ENCODE peak calls at places on chromosome 22, in six cellular contexts. Q is CD4-positive, alpha-beta memory T cell; G is tibial nerve; F is hepatocyte; E is brain microvascular endothelial cell; R is heart left ventricle. J is an unnamed sample.

GRCh38 chr22:26805131-26805530 is 147.7 kb downstream of the MIAT start:
- DNase-seq in Q (no peak), G (no peak), F (no peak), E (no peak), R (no peak), J (peak; percentile 42)

GRCh38 chr22:39242809-39243442 is 1.9 kb downstream of the PDGFB start:
- DNase-seq in Q (peak; percentile 64), G (no peak), F (peak; percentile 79), E (no peak), R (no peak), J (peak; percentile 91)

GRCh38 chr22:41345807-41346335 is 35.9 kb upstream of the TEF start:
- DNase-seq in Q (no peak), G (no peak), F (no peak), E (no peak), R (no peak), J (no peak)

GRCh38 chr22:27438271-27438980 is 363.1 kb downstream of the MN1 start:
- DNase-seq in Q (no peak), G (no peak), F (peak; percentile 57), E (no peak), R (no peak), J (peak; percentile 61)

GRCh38 chr22:24023204-24023789 is 12.2 kb downstream of the CABIN1 start:
- DNase-seq in Q (no peak), G (no peak), F (no peak), E (no peak), R (no peak), J (no peak)

GRCh38 chr22:23901600-23901999 is 7.4 kb downstream of the MIF start:
- DNase-seq in Q (no peak), G (no peak), F (no peak), E (no peak), R (no peak), J (no peak)

GRCh38 chr22:44818727-44819126 is 66.4 kb downstream of the ARHGAP8 start:
- DNase-seq in Q (no peak), G (no peak), F (no peak), E (no peak), R (no peak), J (no peak)

GRCh38 chr22:41050873-41051272 is 41.5 kb upstream of the EP300 start:
- DNase-seq in Q (no peak), G (no peak), F (no peak), E (no peak), R (no peak), J (no peak)

GRCh38 chr22:25051073-25051472 is 98.6 kb downstream of the KIAA1671 start:
- DNase-seq in Q (no peak), G (no peak), F (no peak), E (no peak), R (no peak), J (peak; percentile 76)

GRCh38 chr22:47810505-47811500 is 1048.4 kb downstream of the TBC1D22A start:
- DNase-seq in Q (no peak), G (no peak), F (no peak), E (no peak), R (no peak), J (no peak)

GRCh38 chr22:39622881-39623367 is 52.4 kb downstream of the CACNA1I start:
- DNase-seq in Q (peak; percentile 64), G (peak; percentile 51), F (peak; percentile 63), E (peak; percentile 25), R (peak; percentile 40), J (peak; percentile 94)

GRCh38 chr22:32971252-32971651 is 86.9 kb downstream of the SYN3 start:
- DNase-seq in Q (no peak), G (no peak), F (no peak), E (no peak), R (no peak), J (no peak)

GRCh38 chr22:50308986-50309600 is 1.6 kb upstream of the PLXNB2 start:
- DNase-seq in Q (peak; percentile 22), G (no peak), F (no peak), E (no peak), R (no peak), J (no peak)

GRCh38 chr22:49348631-49349030 is 479.0 kb downstream of the BRD1 start:
- DNase-seq in Q (no peak), G (no peak), F (no peak), E (no peak), R (no peak), J (no peak)

DNA sequence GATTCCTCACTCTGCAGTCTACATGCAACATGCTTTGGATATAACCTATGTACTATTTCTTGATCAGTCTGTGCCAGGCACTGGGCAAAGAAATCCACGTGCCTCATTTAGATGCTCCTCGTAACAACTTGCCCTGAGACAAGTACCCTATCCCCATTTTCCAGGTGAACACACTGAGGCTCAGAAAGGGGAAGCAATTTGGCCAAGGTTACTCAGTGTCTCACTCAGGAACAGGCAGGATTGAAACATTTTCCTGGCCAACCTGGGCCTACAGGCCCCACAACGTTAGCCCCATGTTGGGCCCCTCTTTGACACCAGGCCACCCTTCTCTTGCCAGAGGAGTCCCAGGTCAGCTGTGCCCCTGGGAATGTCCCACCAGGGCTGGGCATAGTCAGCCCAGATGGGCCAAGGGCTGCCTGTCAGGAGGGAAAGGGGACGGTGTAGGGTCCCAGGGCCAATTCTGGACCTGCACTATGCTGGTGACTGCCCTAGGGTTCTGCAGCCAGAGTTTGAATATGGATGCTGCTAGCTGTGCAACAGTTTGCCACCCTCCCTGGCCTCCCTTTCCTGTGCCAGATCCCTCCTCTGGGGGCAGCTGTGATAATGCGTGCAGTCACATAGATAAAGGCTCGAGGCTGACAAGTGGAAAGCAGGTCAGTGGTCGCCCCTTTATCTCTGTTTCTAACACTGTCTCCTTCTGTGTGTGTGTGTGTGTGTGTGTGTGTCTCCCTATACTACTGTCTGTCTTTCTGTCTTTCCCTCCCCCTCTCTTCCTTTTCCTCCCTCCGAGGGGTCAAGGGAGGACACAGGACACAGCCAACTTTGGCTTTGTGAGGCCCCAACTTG is 10.4 kb upstream of the EMID1 start:
- DNase-seq in Q (no peak), G (no peak), F (no peak), E (no peak), R (peak; percentile 15), J (peak; percentile 38)
- H3K27me3 ChIP-seq in Q (no peaks in the 10 kb centered on the region), G (peaks cover 2% of the 10 kb centered on the region), F (no peaks in the 10 kb centered on the region), E (no peaks in the 10 kb centered on the region), R (no peaks in the 10 kb centered on the region), J (no peaks in the 10 kb centered on the region)

GRCh38 chr22:42819412-42820069 is 37.5 kb downstream of the ARFGAP3 start:
- DNase-seq in Q (no peak), G (no peak), F (no peak), E (no peak), R (no peak), J (no peak)

GRCh38 chr22:42814616-42815015 is 42.5 kb downstream of the ARFGAP3 start:
- DNase-seq in Q (no peak), G (no peak), F (no peak), E (no peak), R (no peak), J (no peak)

GRCh38 chr22:42820075-42820763 is 36.9 kb downstream of the ARFGAP3 start:
- DNase-seq in Q (no peak), G (no peak), F (peak; percentile 49), E (peak; percentile 40), R (no peak), J (peak; percentile 48)

GRCh38 chr22:42816339-42816738 is 40.7 kb downstream of the ARFGAP3 start:
- DNase-seq in Q (no peak), G (no peak), F (no peak), E (no peak), R (no peak), J (no peak)

DNA sequence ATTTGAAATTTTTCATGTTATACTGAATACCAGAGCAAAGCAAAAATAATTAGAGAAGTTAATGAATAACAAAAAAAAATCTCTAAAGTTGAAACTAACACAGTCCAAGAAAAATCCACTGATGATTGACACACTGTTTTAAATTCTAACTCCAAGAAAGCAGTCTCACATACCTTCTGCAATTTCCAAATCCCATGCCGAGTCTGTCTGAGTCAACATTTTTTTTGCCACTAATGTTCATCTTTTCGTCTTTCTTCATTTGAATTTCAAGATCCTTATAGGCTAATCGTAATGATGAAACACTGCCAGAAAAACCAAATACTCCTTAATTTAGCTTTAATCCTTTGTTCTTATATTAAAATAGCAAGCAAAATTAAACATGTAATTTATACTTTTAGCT is 39.5 kb downstream of the ARFGAP3 start:
- DNase-seq in Q (no peak), G (no peak), F (no peak), E (no peak), R (no peak), J (no peak)
- H3K36me3 ChIP-seq in Q (peaks cover 18% of the 10 kb centered on the region), G (no peaks in the 10 kb centered on the region), F (no peaks in the 10 kb centered on the region), E (peaks cover 33% of the 10 kb centered on the region), R (no peaks in the 10 kb centered on the region), J (peaks cover 1% of the 10 kb centered on the region)

GRCh38 chr22:36201630-36202312 is at the start of gene APOL4:
- DNase-seq in Q (no peak), G (peak; percentile 71), F (peak; percentile 56), E (no peak), R (peak; percentile 92), J (no peak)
- H3K4me3 ChIP-seq in Q (no peak within 1 kb of the TSS), G (no peak within 1 kb of the TSS), F (no peak within 1 kb of the TSS), E (no peak within 1 kb of the TSS), R (peak within 1 kb of the TSS; percentile 28), J (no peak within 1 kb of the TSS)

GRCh38 chr22:20175597-20175900 is 24.7 kb upstream of the CCDC188 start:
- DNase-seq in Q (no peak), G (no peak), F (no peak), E (no peak), R (no peak), J (no peak)
- H3K27me3 ChIP-seq in Q (no peaks in the 10 kb centered on the region), G (no peaks in the 10 kb centered on the region), F (no peaks in the 10 kb centered on the region), E (peaks cover 16% of the 10 kb centered on the region), R (no peaks in the 10 kb centered on the region), J (no peaks in the 10 kb centered on the region)

GRCh38 chr22:17729561-17729960 is 44.7 kb downstream of the BID start:
- DNase-seq in Q (no peak), G (no peak), F (no peak), E (no peak), R (no peak), J (no peak)

GRCh38 chr22:17726561-17727243 is 47.6 kb downstream of the BID start:
- DNase-seq in Q (no peak), G (no peak), F (no peak), E (peak; percentile 48), R (peak; percentile 67), J (no peak)

GRCh38 chr22:17728786-17729185 is 45.5 kb downstream of the BID start:
- DNase-seq in Q (no peak), G (no peak), F (no peak), E (no peak), R (no peak), J (no peak)

GRCh38 chr22:17725465-17725800 is 48.8 kb downstream of the BID start:
- DNase-seq in Q (no peak), G (no peak), F (no peak), E (no peak), R (no peak), J (no peak)

GRCh38 chr22:17727244-17727892 is 46.9 kb downstream of the BID start:
- DNase-seq in Q (no peak), G (no peak), F (no peak), E (no peak), R (no peak), J (no peak)
- H3K36me3 ChIP-seq in Q (peaks cover 18% of the 10 kb centered on the region), G (no peaks in the 10 kb centered on the region), F (no peaks in the 10 kb centered on the region), E (peaks cover 47% of the 10 kb centered on the region), R (no peaks in the 10 kb centered on the region), J (peaks cover 11% of the 10 kb centered on the region)

GRCh38 chr22:20061481-20061861 is 18.6 kb upstream of the DGCR8 start:
- DNase-seq in Q (no peak), G (no peak), F (no peak), E (no peak), R (peak; percentile 58), J (peak; percentile 64)
- H3K4me3 ChIP-seq in Q (no peak overlapping the region), G (no peak overlapping the region), F (no peak overlapping the region), E (no peak overlapping the region), R (no peak overlapping the region), J (no peak overlapping the region)